ENCODE peak calls at places on chromosomes 3 and 15, in nine cellular contexts. K is body of pancreas, U is fibroblast of lung, W is left ventricle myocardium inferior, X is transverse colon, M is heart left ventricle, V is uterus, J is astrocyte, L is foreskin keratinocyte. G is an unnamed sample. For H3K4me1, the result is how much of the 10 kb centered on the place peaks cover.

GRCh38 chr3:1987983-1988382 is 110.7 kb upstream of the CNTN4 start:
- DNase-seq in X (peak), J (no peak), M (no peak), L (no peak), W (no peak), V (no peak), U (no peak), K (peak), G (no peak)

GRCh38 chr3:193813506-193813850 is 220.5 kb downstream of the OPA1 start:
- DNase-seq in W (no peak), V (no peak), U (no peak), J (no peak), M (no peak), L (no peak), X (no peak), K (no peak), G (no peak)

GRCh38 chr3:185187391-185187790 is 34.5 kb upstream of the C3orf70 start:
- DNase-seq in W (no peak), K (no peak), V (no peak), J (no peak), L (no peak), X (no peak), M (no peak), U (no peak), G (no peak)

GRCh38 chr3:177739461-177739860 is 542.2 kb upstream of the TBL1XR1 start:
- DNase-seq in J (no peak), L (no peak), V (no peak), U (no peak), W (no peak), M (no peak), X (no peak), K (no peak), G (no peak)

GRCh38 chr15:99997112-99997651 is 263.9 kb upstream of the LYSMD4 start:
- DNase-seq in W (no peak), J (no peak), L (no peak), V (peak), K (no peak), X (no peak), U (no peak), M (no peak), G (peak)

GRCh38 chr15:94910166-94910565 is 678.8 kb downstream of the MCTP2 start:
- DNase-seq in L (peak), K (no peak), M (no peak), W (no peak), V (no peak), X (no peak), U (peak), J (no peak), G (no peak)

GRCh38 chr15:82298520-82298919 is 35.9 kb downstream of the SAXO2 start:
- DNase-seq in V (no peak), K (peak), M (no peak), U (no peak), J (peak), X (peak), W (no peak), L (no peak), G (peak)

GRCh38 chr15:52018693-52019393 is at the start of gene MAPK6:
- DNase-seq in X (peak), K (peak), V (peak), W (peak), J (peak), U (peak), M (peak), L (peak), G (peak)

GRCh38 chr3:77039606-77040553 is at the start of gene ROBO2:
- DNase-seq in L (peak), J (peak), X (peak), W (peak), K (peak), M (peak), U (peak), V (peak), G (peak)

GRCh38 chr3:195468391-195468776 is 25.6 kb upstream of the ACAP2 start:
- DNase-seq in L (no peak), M (no peak), V (no peak), U (no peak), K (no peak), J (no peak), W (no peak), X (no peak), G (no peak)

GRCh38 chr3:81622395-81622794 is 139.1 kb downstream of the GBE1 start:
- DNase-seq in K (no peak), M (no peak), X (no peak), U (no peak), W (no peak), L (no peak), V (no peak), J (peak), G (no peak)

GRCh38 chr15:69861331-69862171 is 236.2 kb downstream of the TLE3 start:
- DNase-seq in X (no peak), W (no peak), M (no peak), L (no peak), V (no peak), J (no peak), K (no peak), U (no peak), G (no peak)

GRCh38 chr3:38404286-38404685 is 49.4 kb upstream of the ACVR2B start:
- DNase-seq in L (no peak), K (peak), W (peak), X (peak), U (peak), V (no peak), J (peak), M (peak), G (no peak)

GRCh38 chr3:49872801-49873281 is 3.1 kb upstream of the CAMKV start:
- DNase-seq in V (no peak), W (no peak), J (no peak), X (no peak), K (no peak), U (no peak), L (no peak), M (no peak), G (no peak)

GRCh38 chr3:194136519-194137313 is 768 bp downstream of the HES1 start:
- DNase-seq in U (peak), W (peak), L (no peak), J (peak), M (peak), K (peak), V (peak), X (peak), G (peak)

GRCh38 chr3:195078891-195079440 is 192.0 kb downstream of the XXYLT1 start:
- DNase-seq in L (no peak), J (no peak), X (no peak), V (no peak), W (peak), M (no peak), K (no peak), U (no peak), G (peak)

GRCh38 chr3:190359813-190360212 is 28.1 kb upstream of the CLDN16 start:
- DNase-seq in W (no peak), J (no peak), X (no peak), K (no peak), L (no peak), U (no peak), M (no peak), V (no peak), G (no peak)

GRCh38 chr15:79171320-79172031 is 80.9 kb upstream of the RASGRF1 start:
- DNase-seq in V (no peak), X (no peak), K (no peak), M (no peak), U (no peak), W (no peak), L (no peak), J (no peak), G (no peak)

GRCh38 chr3:187721055-187721454 is 18.7 kb upstream of the RTP2 start:
- DNase-seq in K (no peak), L (no peak), V (no peak), U (no peak), X (no peak), J (no peak), W (no peak), M (no peak), G (no peak)

GRCh38 chr15:77822631-77823230 is 190.0 kb upstream of the LINGO1 start:
- DNase-seq in K (no peak), W (no peak), M (no peak), X (no peak), V (no peak), J (no peak), L (no peak), U (no peak), G (peak)

GRCh38 chr3:15217011-15217671 is 11.1 kb downstream of the CAPN7 start:
- DNase-seq in K (no peak), W (no peak), M (no peak), U (no peak), J (no peak), V (no peak), X (no peak), L (no peak), G (no peak)

GRCh38 chr3:50238549-50239026 is 2.6 kb downstream of the GNAI2 start:
- DNase-seq in X (peak), V (peak), K (peak), J (no peak), W (peak), M (peak), L (no peak), U (no peak), G (peak)

GRCh38 chr3:136979204-136979603 is 21.4 kb downstream of the IL20RB start:
- DNase-seq in U (no peak), W (no peak), V (no peak), L (no peak), M (no peak), K (no peak), J (no peak), X (no peak), G (no peak)

GRCh38 chr15:34070003-34070402 is 31.0 kb upstream of the AVEN start:
- DNase-seq in M (no peak), W (no peak), V (no peak), U (no peak), X (no peak), K (no peak), L (no peak), J (no peak), G (no peak)

GRCh38 chr15:93314245-93314644 is 225.2 kb upstream of the RGMA start:
- DNase-seq in W (no peak), U (no peak), M (no peak), L (no peak), K (no peak), X (no peak), V (no peak), J (no peak), G (no peak)

GRCh38 chr3:36904641-36905040 is 40.2 kb downstream of the TRANK1 start:
- DNase-seq in X (no peak), K (peak), L (no peak), W (no peak), M (peak), U (peak), V (no peak), J (no peak), G (no peak)

GRCh38 chr3:97230486-97230885 is 416.1 kb downstream of the EPHA6 start:
- DNase-seq in V (no peak), U (no peak), L (no peak), M (no peak), J (no peak), W (no peak), K (no peak), X (no peak), G (no peak)

GRCh38 chr15:98567951-98568350 is 80.4 kb upstream of the IGF1R start:
- DNase-seq in L (no peak), V (no peak), U (peak), X (no peak), W (no peak), K (no peak), J (no peak), M (no peak), G (no peak)

GRCh38 chr15:71079208-71080044 is 35.8 kb upstream of the THSD4 start:
- DNase-seq in M (no peak), W (peak), X (peak), L (peak), J (peak), K (peak), U (peak), V (no peak), G (no peak)

GRCh38 chr3:140854961-140855360 is 86.7 kb upstream of the SLC25A36 start:
- DNase-seq in W (no peak), V (no peak), U (no peak), J (no peak), L (no peak), K (no peak), X (no peak), M (no peak), G (no peak)

GRCh38 chr3:108804437-108804836 is 18.1 kb upstream of the TRAT1 start:
- DNase-seq in X (no peak), K (no peak), M (no peak), U (no peak), V (no peak), W (no peak), J (peak), L (no peak), G (no peak)

GRCh38 chr15:43218908-43219706 is 1.7 kb downstream of the EPB42 start:
- DNase-seq in K (no peak), V (no peak), U (peak), J (no peak), M (no peak), L (peak), W (no peak), X (no peak), G (no peak)
- TF ChIP-seq CTCF in K (no peak), V (no peak), U (peak), J (peak), M (no peak), L (peak), W (no peak), X (no peak), G (no peak)

DNA sequence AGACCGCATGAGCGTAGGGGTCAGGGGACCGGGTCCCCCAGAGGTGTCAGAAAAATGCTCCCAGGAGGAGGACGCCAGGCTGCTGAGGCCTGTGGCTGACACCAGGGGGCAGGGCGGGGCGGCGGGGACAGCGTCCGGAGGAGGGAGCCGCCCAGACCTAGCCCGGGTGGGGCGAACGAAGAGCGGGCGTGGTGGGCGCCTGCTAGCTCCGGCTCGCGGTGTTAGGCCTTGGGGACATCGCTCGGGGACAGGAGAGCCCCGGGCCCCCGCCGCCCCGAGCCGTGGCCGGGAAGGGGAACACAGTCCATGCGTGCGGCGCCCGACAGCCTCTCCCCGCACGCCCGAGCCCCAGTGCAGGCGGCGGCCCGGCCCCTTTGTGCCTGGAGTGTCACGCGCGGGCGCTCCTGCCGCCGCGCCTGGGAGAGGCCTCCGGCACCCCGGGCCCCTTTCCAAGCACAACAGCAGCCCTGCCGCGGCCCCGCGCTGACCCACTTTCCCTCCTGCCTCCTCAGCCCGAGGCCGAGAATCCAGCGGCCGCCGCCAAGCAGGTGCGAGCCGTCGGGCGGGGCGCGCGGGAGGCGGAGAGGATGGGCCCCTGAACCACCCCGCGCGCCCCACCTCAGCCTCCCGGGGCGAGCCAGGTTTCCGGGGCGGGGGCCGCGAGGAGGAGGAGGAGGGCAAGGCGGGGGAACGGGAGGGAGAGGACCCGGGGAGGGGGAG is 111.0 kb upstream of the KLF13 start:
- DNase-seq in X (peak), K (peak), V (peak), L (no peak), W (peak), U (peak), M (peak), J (peak), G (peak)
- H3K4me1 ChIP-seq in X (under half), K (under half), V (under half), L (under half), W (half or more), U (under half), M (under half), J (under half), G (under half)

DNA sequence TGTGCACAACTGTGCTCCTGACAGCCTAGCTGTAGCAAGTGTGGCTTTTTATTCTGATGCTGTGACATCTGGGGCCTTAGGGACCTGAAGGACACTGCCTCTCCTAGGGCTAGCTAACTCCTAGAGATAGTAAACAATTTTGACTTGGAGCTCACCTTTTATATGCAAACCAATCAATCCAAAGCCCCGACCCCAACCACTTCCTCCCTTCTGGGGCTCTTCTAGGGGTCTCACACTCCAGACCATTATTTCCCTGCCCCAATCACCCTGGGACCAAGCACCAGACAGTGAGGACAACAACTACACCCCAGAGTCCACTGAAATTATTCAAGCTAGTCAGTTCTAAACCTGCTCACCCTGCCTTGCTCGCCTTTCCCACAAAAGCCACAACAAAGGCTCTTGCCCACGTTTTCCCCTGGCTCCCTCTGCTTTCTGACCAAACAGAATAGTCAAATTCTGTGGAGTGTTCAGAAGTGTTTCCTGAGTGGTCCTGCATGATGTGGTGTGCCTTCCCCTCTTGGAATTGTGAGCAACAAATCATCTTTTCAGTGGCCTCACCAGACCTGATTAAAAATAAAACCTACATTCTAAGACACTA is 84.2 kb upstream of the WNT5A start:
- DNase-seq in K (no peak), X (no peak), W (no peak), U (no peak), V (no peak), M (no peak), J (peak), L (no peak), G (no peak)
- TF ChIP-seq CTCF in K (no peak), X (no peak), W (no peak), U (no peak), V (no peak), M (no peak), J (no peak), L (no peak), G (no peak)

GRCh38 chr3:31226331-31226730 is 306.4 kb upstream of the STT3B start:
- DNase-seq in M (no peak), L (no peak), X (peak), V (no peak), J (no peak), K (no peak), W (no peak), U (no peak), G (no peak)
- H3K4me1 ChIP-seq in M (under half), L (under half), X (under half), V (under half), J (under half), K (under half), W (under half), U (under half), G (under half)

GRCh38 chr3:6468589-6468988 is 392.3 kb upstream of the GRM7 start:
- DNase-seq in M (no peak), U (no peak), V (no peak), K (no peak), W (no peak), J (no peak), X (no peak), L (no peak), G (no peak)

GRCh38 chr3:6467186-6467585 is 393.7 kb upstream of the GRM7 start:
- DNase-seq in J (no peak), M (no peak), L (no peak), X (no peak), W (no peak), V (no peak), K (no peak), U (no peak), G (no peak)
- TF ChIP-seq CTCF in J (no peak), M (no peak), L (no peak), X (no peak), W (no peak), V (no peak), K (no peak), U (no peak), G (no peak)

DNA sequence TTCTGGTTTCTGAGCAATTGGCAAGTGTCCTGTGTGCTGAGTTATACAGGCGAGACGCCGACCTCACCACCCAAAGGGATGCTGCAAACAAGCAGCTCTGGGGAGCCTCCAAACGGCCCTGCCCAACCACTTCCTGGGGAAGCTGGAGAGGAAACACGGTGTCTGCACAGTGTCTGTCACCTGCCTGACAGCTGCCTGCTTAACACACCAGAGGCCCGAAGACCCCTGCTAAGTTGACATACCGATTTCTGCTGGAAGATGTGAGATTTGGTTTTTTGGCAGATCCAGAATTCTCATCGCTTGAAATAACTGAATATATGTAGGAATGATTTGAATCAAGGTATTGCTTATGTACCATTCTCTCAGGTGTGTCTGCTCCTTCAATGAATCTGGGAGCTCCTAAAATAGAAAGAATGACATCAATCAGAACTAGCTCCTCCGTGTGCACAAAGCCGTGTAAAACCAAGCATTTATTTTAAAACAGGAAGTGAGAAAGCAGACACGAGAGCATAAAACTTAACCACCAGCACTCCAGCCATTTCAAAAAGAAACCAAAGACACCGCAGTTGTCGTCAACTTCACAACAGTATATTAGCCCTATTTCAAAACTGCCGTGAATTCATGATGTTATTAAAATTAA is 27.2 kb downstream of the LRRC2 start:
- DNase-seq in W (peak), X (peak), V (no peak), U (peak), M (peak), L (no peak), J (peak), K (peak), G (peak)
- H3K4me1 ChIP-seq in W (under half), X (under half), V (under half), U (under half), M (under half), L (under half), J (under half), K (under half), G (under half)

DNA sequence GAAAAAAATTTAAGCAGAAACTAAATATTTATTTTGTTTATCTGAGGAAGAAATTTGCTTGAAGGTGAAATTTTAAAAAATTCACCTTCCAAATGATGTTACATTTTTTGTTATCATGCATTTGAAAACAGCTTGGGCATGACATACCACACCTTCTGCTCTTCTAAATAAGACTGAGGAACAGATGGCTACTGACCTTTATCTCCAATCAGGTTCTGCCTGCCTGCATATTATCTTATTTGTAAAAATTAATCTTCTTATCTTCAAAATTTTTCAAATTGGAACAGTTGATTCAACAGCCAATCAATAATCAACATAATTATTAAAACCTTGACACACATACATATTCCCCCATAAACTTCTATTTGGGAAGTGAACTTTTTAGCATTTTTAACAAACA is 641.8 kb upstream of the ZNF385D start:
- DNase-seq in U (no peak), V (no peak), X (no peak), K (no peak), L (no peak), J (no peak), M (no peak), W (no peak), G (no peak)
- TF ChIP-seq CTCF in U (no peak), V (no peak), X (no peak), K (no peak), L (no peak), J (no peak), M (no peak), W (no peak), G (no peak)